ENCODE peak calls at places on chromosomes 16 and 17, in seven cellular contexts. One of them, this sample, is unnamed.

GRCh38 chr17:78268960-78269892 is 37.8 kb downstream of the TMEM235 start:
- DNase-seq in stimulated activated CD8-positive, alpha-beta memory T cell treated with anti-CD3 and anti-CD28 coated beads, Interleukin-2, amount 100 ng/mL, for 48 hours: no peak
- DNase-seq in RPMI7951: no peak
- DNase-seq in Daoy: no peak
- DNase-seq in uterus: no peak
- DNase-seq in NCI-H2171 treated with DMSO at 0.1 percent for 48 hours: no peak
- DNase-seq in NT2/D1: no peak
- DNase-seq in this sample: no peak

GRCh38 chr17:965311-965989 is 14.1 kb downstream of the NXN start:
- DNase-seq in RPMI7951: no peak
- DNase-seq in stimulated activated CD8-positive, alpha-beta memory T cell treated with anti-CD3 and anti-CD28 coated beads, Interleukin-2, amount 100 ng/mL, for 48 hours: no peak
- DNase-seq in uterus: no peak
- DNase-seq in NCI-H2171 treated with DMSO at 0.1 percent for 48 hours: no peak
- DNase-seq in Daoy: no peak
- DNase-seq in NT2/D1: no peak
- DNase-seq in this sample: no peak

GRCh38 chr17:50581316-50581715 is 20.8 kb downstream of the CACNA1G start:
- DNase-seq in NT2/D1: no peak
- DNase-seq in RPMI7951: no peak
- DNase-seq in Daoy: no peak
- DNase-seq in uterus: no peak
- DNase-seq in stimulated activated CD8-positive, alpha-beta memory T cell treated with anti-CD3 and anti-CD28 coated beads, Interleukin-2, amount 100 ng/mL, for 48 hours: no peak
- DNase-seq in NCI-H2171 treated with DMSO at 0.1 percent for 48 hours: no peak
- DNase-seq in this sample: no peak

GRCh38 chr16:4176794-4177438 is 60.7 kb upstream of the ADCY9 start:
- DNase-seq in RPMI7951: peak; percentile 60
- DNase-seq in stimulated activated CD8-positive, alpha-beta memory T cell treated with anti-CD3 and anti-CD28 coated beads, Interleukin-2, amount 100 ng/mL, for 48 hours: no peak
- DNase-seq in Daoy: peak; percentile 66
- DNase-seq in uterus: no peak
- DNase-seq in NT2/D1: no peak
- DNase-seq in NCI-H2171 treated with DMSO at 0.1 percent for 48 hours: peak; percentile 70
- DNase-seq in this sample: no peak

GRCh38 chr17:7697828-7698588 is 7.0 kb upstream of the EFNB3 start:
- DNase-seq in NCI-H2171 treated with DMSO at 0.1 percent for 48 hours: no peak
- DNase-seq in RPMI7951: no peak
- DNase-seq in stimulated activated CD8-positive, alpha-beta memory T cell treated with anti-CD3 and anti-CD28 coated beads, Interleukin-2, amount 100 ng/mL, for 48 hours: no peak
- DNase-seq in uterus: no peak
- DNase-seq in NT2/D1: no peak
- DNase-seq in Daoy: no peak
- DNase-seq in this sample: no peak

GRCh38 chr17:19461139-19461538 is 50.1 kb downstream of the RNF112 start:
- DNase-seq in RPMI7951: no peak
- DNase-seq in Daoy: no peak
- DNase-seq in NCI-H2171 treated with DMSO at 0.1 percent for 48 hours: no peak
- DNase-seq in NT2/D1: no peak
- DNase-seq in uterus: peak; percentile 11
- DNase-seq in stimulated activated CD8-positive, alpha-beta memory T cell treated with anti-CD3 and anti-CD28 coated beads, Interleukin-2, amount 100 ng/mL, for 48 hours: no peak
- DNase-seq in this sample: no peak

GRCh38 chr17:75006653-75007052 is 5.8 kb upstream of the MRPL58 start:
- DNase-seq in NT2/D1: no peak
- DNase-seq in stimulated activated CD8-positive, alpha-beta memory T cell treated with anti-CD3 and anti-CD28 coated beads, Interleukin-2, amount 100 ng/mL, for 48 hours: no peak
- DNase-seq in uterus: no peak
- DNase-seq in RPMI7951: no peak
- DNase-seq in Daoy: no peak
- DNase-seq in NCI-H2171 treated with DMSO at 0.1 percent for 48 hours: no peak
- DNase-seq in this sample: no peak

GRCh38 chr17:64022631-64023063 is 2.2 kb upstream of the ICAM2 start:
- DNase-seq in NT2/D1: no peak
- DNase-seq in stimulated activated CD8-positive, alpha-beta memory T cell treated with anti-CD3 and anti-CD28 coated beads, Interleukin-2, amount 100 ng/mL, for 48 hours: no peak
- DNase-seq in Daoy: no peak
- DNase-seq in RPMI7951: no peak
- DNase-seq in NCI-H2171 treated with DMSO at 0.1 percent for 48 hours: no peak
- DNase-seq in uterus: no peak
- DNase-seq in this sample: no peak

GRCh38 chr17:45951403-45951802 is 47.6 kb upstream of the STH start:
- DNase-seq in RPMI7951: no peak
- DNase-seq in NCI-H2171 treated with DMSO at 0.1 percent for 48 hours: no peak
- DNase-seq in NT2/D1: no peak
- DNase-seq in uterus: no peak
- DNase-seq in stimulated activated CD8-positive, alpha-beta memory T cell treated with anti-CD3 and anti-CD28 coated beads, Interleukin-2, amount 100 ng/mL, for 48 hours: no peak
- DNase-seq in Daoy: no peak
- DNase-seq in this sample: no peak

This sample was measured in neuronal stem cell.